ENCODE peak calls at places on chromosomes 1 and 21, in ten cellular contexts. Y is prostate gland, M is endothelial cell, D is tibial nerve, C is body of pancreas, T is fibroblast of lung, A is natural killer cell, U is mucosa of descending colon, B is heart right ventricle, P is AG04450. G is an unnamed sample.

GRCh38 chr1:27872059-27872801 is at the start of gene THEMIS2:
- DNase-seq in Y (no peak), M (peak; percentile 76), D (no peak), C (peak; percentile 70), T (peak; percentile 33), A (peak; percentile 70), U (peak; percentile 74), B (peak; percentile 78), P (no peak), G (peak; percentile 77)

GRCh38 chr1:93607814-93608187 is 73.8 kb downstream of the BCAR3 start:
- DNase-seq in Y (no peak), M (no peak), D (no peak), C (no peak), T (peak; percentile 78), A (no peak), U (no peak), B (no peak), P (no peak), G (no peak)

GRCh38 chr1:68814067-68814466 is 317.2 kb upstream of the DEPDC1 start:
- DNase-seq in Y (no peak), M (no peak), D (no peak), C (no peak), T (peak; percentile 29), A (no peak), U (no peak), B (no peak), P (no peak), G (no peak)

GRCh38 chr1:239810071-239810481 is 281.6 kb upstream of the FMN2 start:
- DNase-seq in Y (no peak), M (no peak), D (no peak), C (no peak), T (peak; percentile 79), A (no peak), U (no peak), B (no peak), P (no peak), G (no peak)

GRCh38 chr1:97919568-97920261 is 1.1 kb downstream of the DPYD start:
- DNase-seq in Y (no peak), M (no peak), D (no peak), C (no peak), T (peak; percentile 33), A (no peak), U (no peak), B (no peak), P (no peak), G (no peak)

GRCh38 chr1:181101581-181102226 is 13.2 kb downstream of the IER5 start:
- DNase-seq in Y (no peak), M (no peak), D (no peak), C (no peak), T (peak; percentile 83), A (no peak), U (no peak), B (no peak), P (no peak), G (no peak)

GRCh38 chr1:239240736-239241135 is 145.6 kb upstream of the CHRM3 start:
- DNase-seq in Y (no peak), M (no peak), D (no peak), C (no peak), T (no peak), A (no peak), U (no peak), B (no peak), P (no peak), G (no peak)

GRCh38 chr1:45960930-45961715 is 157.7 kb downstream of the MAST2 start:
- DNase-seq in Y (no peak), M (no peak), D (no peak), C (no peak), T (no peak), A (no peak), U (no peak), B (no peak), P (no peak), G (no peak)

GRCh38 chr21:32360401-32360981 is 32.3 kb downstream of the URB1 start:
- DNase-seq in Y (peak; percentile 62), M (no peak), D (no peak), C (no peak), T (no peak), A (no peak), U (no peak), B (no peak), P (no peak), G (no peak)

GRCh38 chr1:196651079-196651478 is 764 bp upstream of the CFH start:
- DNase-seq in Y (no peak), M (no peak), D (no peak), C (no peak), T (no peak), A (no peak), U (no peak), B (no peak), P (no peak), G (no peak)

GRCh38 chr1:154258784-154259183 is 13.6 kb upstream of the HAX1 start:
- DNase-seq in Y (no peak), M (no peak), D (no peak), C (no peak), T (no peak), A (no peak), U (no peak), B (no peak), P (no peak), G (no peak)

GRCh38 chr1:179016694-179017382 is 8.9 kb upstream of the FAM20B start:
- DNase-seq in Y (peak; percentile 75), M (no peak), D (peak; percentile 88), C (peak; percentile 82), T (peak; percentile 93), A (no peak), U (peak; percentile 100), B (peak; percentile 83), P (peak; percentile 47), G (no peak)

GRCh38 chr1:18532390-18533170 is 51.9 kb downstream of the KLHDC7A start:
- DNase-seq in Y (no peak), M (no peak), D (no peak), C (no peak), T (no peak), A (peak; percentile 7), U (no peak), B (no peak), P (no peak), G (peak; percentile 37)

GRCh38 chr1:209319549-209319948 is 264.0 kb upstream of the CAMK1G start:
- DNase-seq in Y (no peak), M (no peak), D (no peak), C (no peak), T (peak; percentile 18), A (no peak), U (no peak), B (no peak), P (no peak), G (no peak)

GRCh38 chr21:41562101-41563000 is 54.4 kb upstream of the TMPRSS2 start:
- DNase-seq in Y (no peak), M (no peak), D (peak; percentile 19), C (no peak), T (no peak), A (no peak), U (peak; percentile 52), B (no peak), P (no peak), G (no peak)
- TF ChIP-seq CTCF in Y (no peak), M (no peak), D (no peak), C (no peak), T (no peak), A (no peak), U (no peak), B (no peak), P (no peak), G (no peak)

DNA sequence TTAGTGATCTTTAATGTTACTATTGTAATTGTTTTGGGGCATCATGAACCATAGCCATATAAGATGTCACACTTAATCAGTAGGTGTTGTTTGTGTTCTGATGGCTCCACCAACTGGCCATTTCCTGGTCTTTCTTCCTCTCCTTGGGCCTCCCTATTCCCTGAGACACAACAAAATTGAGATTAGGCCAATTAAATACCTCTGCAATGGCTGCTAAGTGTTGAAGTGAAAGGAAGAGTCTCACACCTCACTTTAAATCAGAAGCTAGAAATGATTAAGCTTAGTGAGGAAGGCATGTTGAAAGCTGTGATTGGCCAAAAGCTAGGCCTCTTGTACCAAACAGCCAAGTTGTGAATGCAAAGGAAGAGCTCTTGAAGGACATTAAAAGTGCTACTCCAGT is 30.7 kb downstream of the PPP2R5A start:
- DNase-seq in Y (no peak), M (peak; percentile 5), D (no peak), C (peak; percentile 26), T (no peak), A (no peak), U (peak; percentile 51), B (no peak), P (no peak), G (no peak)
- TF ChIP-seq CTCF in Y (no peak), M (no peak), D (no peak), C (peak; percentile 39), T (no peak), A (no peak), U (no peak), B (no peak), P (peak; percentile 6), G (no peak)

GRCh38 chr1:114668784-114669561 is 876 bp downstream of the DENND2C start:
- DNase-seq in Y (no peak), M (no peak), D (no peak), C (peak; percentile 24), T (peak; percentile 53), A (no peak), U (peak; percentile 6), B (no peak), P (no peak), G (no peak)

GRCh38 chr1:114669562-114670082 is at the start of gene DENND2C:
- DNase-seq in Y (no peak), M (no peak), D (no peak), C (no peak), T (no peak), A (no peak), U (no peak), B (no peak), P (no peak), G (peak; percentile 85)

GRCh38 chr1:114670083-114671010 is 498 bp upstream of the DENND2C start:
- DNase-seq in Y (peak; percentile 95), M (peak; percentile 92), D (peak; percentile 88), C (peak; percentile 96), T (peak; percentile 84), A (peak; percentile 75), U (peak; percentile 97), B (peak; percentile 96), P (peak; percentile 45), G (peak; percentile 69)

GRCh38 chr1:114666954-114667353 is 2.9 kb downstream of the DENND2C start:
- DNase-seq in Y (no peak), M (no peak), D (no peak), C (no peak), T (no peak), A (no peak), U (no peak), B (no peak), P (no peak), G (no peak)

GRCh38 chr1:114668373-114668772 is 1.5 kb downstream of the DENND2C start:
- DNase-seq in Y (no peak), M (no peak), D (no peak), C (no peak), T (no peak), A (no peak), U (no peak), B (no peak), P (no peak), G (no peak)
- TF ChIP-seq CTCF in Y (no peak), M (no peak), D (no peak), C (no peak), T (no peak), A (no peak), U (no peak), B (no peak), P (no peak), G (no peak)

DNA sequence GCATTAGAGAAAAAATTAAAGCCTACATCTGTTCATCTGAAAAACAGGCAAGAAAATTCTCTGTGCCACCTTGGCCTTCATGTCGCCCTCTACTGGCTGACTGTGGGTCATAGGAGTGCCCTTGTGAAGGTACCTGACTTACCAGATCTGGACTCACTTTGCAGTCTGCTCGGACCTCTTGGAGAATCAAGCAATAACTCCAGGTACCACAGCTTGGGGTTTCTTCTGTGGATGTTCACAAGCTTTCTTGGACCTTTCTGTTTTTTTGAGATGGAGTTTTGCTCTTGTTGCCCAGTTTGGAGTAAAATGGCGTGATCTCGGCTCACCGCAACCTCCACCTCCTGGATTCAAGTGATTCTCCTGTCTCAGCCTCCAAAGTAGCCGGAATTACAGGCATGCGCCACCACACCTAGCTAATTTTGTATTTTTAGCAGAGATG is 2.4 kb upstream of the PRAMEF18 start:
- DNase-seq in Y (no peak), M (no peak), D (no peak), C (peak; percentile 66), T (no peak), A (no peak), U (peak; percentile 71), B (no peak), P (no peak), G (peak; percentile 42)
- TF ChIP-seq CTCF in Y (no peak), M (no peak), D (peak; percentile 31), C (peak; percentile 42), T (no peak), A (peak; percentile 7), U (peak; percentile 17), B (peak; percentile 34), P (no peak), G (no peak)

G was measured in type B pancreatic cell.